ENCODE peak calls at places on chromosomes 7 and 10, in four cellular contexts. One of them, this sample, is unnamed.

GRCh38 chr7:158324397-158325360 is 262.9 kb downstream of the PTPRN2 start:
- DNase-seq in iris pigment epithelial cell: no peak
- DNase-seq in activated naive CD8-positive, alpha-beta T cell treated with anti-CD3 and anti-CD28 coated beads for 36 hours: no peak
- DNase-seq in cardiac fibroblast: no peak
- DNase-seq in this sample: no peak

GRCh38 chr7:141053626-141054025 is 20.2 kb upstream of the TMEM178B start:
- DNase-seq in activated naive CD8-positive, alpha-beta T cell treated with anti-CD3 and anti-CD28 coated beads for 36 hours: peak
- DNase-seq in cardiac fibroblast: no peak
- DNase-seq in iris pigment epithelial cell: no peak
- DNase-seq in this sample: no peak

GRCh38 chr10:6576326-6576725 is 3.8 kb downstream of the PRKCQ start:
- DNase-seq in activated naive CD8-positive, alpha-beta T cell treated with anti-CD3 and anti-CD28 coated beads for 36 hours: no peak
- DNase-seq in cardiac fibroblast: no peak
- DNase-seq in iris pigment epithelial cell: no peak
- DNase-seq in this sample: no peak

GRCh38 chr7:123871998-123872867 is 27.3 kb downstream of the HYAL4 start:
- DNase-seq in activated naive CD8-positive, alpha-beta T cell treated with anti-CD3 and anti-CD28 coated beads for 36 hours: peak
- DNase-seq in iris pigment epithelial cell: peak
- DNase-seq in cardiac fibroblast: peak
- DNase-seq in this sample: peak

GRCh38 chr7:110827287-110827855 is 263.6 kb upstream of the LRRN3 start:
- DNase-seq in activated naive CD8-positive, alpha-beta T cell treated with anti-CD3 and anti-CD28 coated beads for 36 hours: no peak
- DNase-seq in iris pigment epithelial cell: no peak
- DNase-seq in cardiac fibroblast: no peak
- DNase-seq in this sample: no peak

GRCh38 chr7:23105086-23105643 is 420 bp upstream of the KLHL7 start:
- DNase-seq in iris pigment epithelial cell: no peak
- DNase-seq in activated naive CD8-positive, alpha-beta T cell treated with anti-CD3 and anti-CD28 coated beads for 36 hours: no peak
- DNase-seq in cardiac fibroblast: no peak
- DNase-seq in this sample: no peak

GRCh38 chr10:131790021-131790420 is 110.8 kb upstream of the PPP2R2D start:
- DNase-seq in cardiac fibroblast: no peak
- DNase-seq in iris pigment epithelial cell: no peak
- DNase-seq in activated naive CD8-positive, alpha-beta T cell treated with anti-CD3 and anti-CD28 coated beads for 36 hours: peak
- DNase-seq in this sample: no peak

GRCh38 chr7:28258240-28258639 is 77.6 kb upstream of the JAZF1 start:
- DNase-seq in iris pigment epithelial cell: no peak
- DNase-seq in cardiac fibroblast: no peak
- DNase-seq in activated naive CD8-positive, alpha-beta T cell treated with anti-CD3 and anti-CD28 coated beads for 36 hours: no peak
- DNase-seq in this sample: no peak

GRCh38 chr7:135385209-135385608 is 124.7 kb downstream of the CNOT4 start:
- DNase-seq in activated naive CD8-positive, alpha-beta T cell treated with anti-CD3 and anti-CD28 coated beads for 36 hours: no peak
- DNase-seq in iris pigment epithelial cell: peak
- DNase-seq in cardiac fibroblast: peak
- DNase-seq in this sample: peak

GRCh38 chr7:153858335-153858734 is 193.9 kb upstream of the DPP6 start:
- DNase-seq in activated naive CD8-positive, alpha-beta T cell treated with anti-CD3 and anti-CD28 coated beads for 36 hours: no peak
- DNase-seq in iris pigment epithelial cell: no peak
- DNase-seq in cardiac fibroblast: no peak
- DNase-seq in this sample: no peak

GRCh38 chr7:93231264-93231663 is 902 bp upstream of the VPS50 start:
- DNase-seq in iris pigment epithelial cell: no peak
- DNase-seq in cardiac fibroblast: no peak
- DNase-seq in activated naive CD8-positive, alpha-beta T cell treated with anti-CD3 and anti-CD28 coated beads for 36 hours: no peak
- DNase-seq in this sample: peak

GRCh38 chr7:129903935-129904334 is 48.8 kb downstream of the UBE2H start:
- DNase-seq in activated naive CD8-positive, alpha-beta T cell treated with anti-CD3 and anti-CD28 coated beads for 36 hours: no peak
- DNase-seq in cardiac fibroblast: no peak
- DNase-seq in iris pigment epithelial cell: no peak
- DNase-seq in this sample: no peak

GRCh38 chr7:28627869-28628268 is 215.6 kb downstream of the CREB5 start:
- DNase-seq in iris pigment epithelial cell: no peak
- DNase-seq in activated naive CD8-positive, alpha-beta T cell treated with anti-CD3 and anti-CD28 coated beads for 36 hours: no peak
- DNase-seq in cardiac fibroblast: no peak
- DNase-seq in this sample: peak